ENCODE peak calls at places on chromosomes 7 and 10, in four cellular contexts. Y, O, R and P are unnamed samples.

GRCh38 chr7:100802951-100803350 is 24.4 kb downstream of the EPHB4 start:
- DNase-seq in Y (no peak), O (no peak), R (peak), P (no peak)

GRCh38 chr7:11458736-11459483 is 373.1 kb downstream of the THSD7A start:
- DNase-seq in Y (no peak), O (no peak), R (no peak), P (peak)

GRCh38 chr7:106045592-106045991 is 66.5 kb downstream of the SYPL1 start:
- DNase-seq in Y (no peak), O (no peak), R (no peak), P (no peak)

GRCh38 chr10:89086801-89087513 is 96.4 kb downstream of the FAS start:
- DNase-seq in Y (no peak), O (peak), R (no peak), P (peak)

GRCh38 chr7:78326870-78327269 is 528.3 kb downstream of the PHTF2 start:
- DNase-seq in Y (no peak), O (no peak), R (no peak), P (no peak)

GRCh38 chr10:121838149-121838548 is 89.7 kb downstream of the ATE1 start:
- DNase-seq in Y (no peak), O (no peak), R (no peak), P (no peak)

GRCh38 chr10:7789390-7789789 is 1.4 kb downstream of the ATP5F1C start:
- DNase-seq in Y (no peak), O (no peak), R (no peak), P (peak)

GRCh38 chr7:100655908-100656674 is at the start of gene ACTL6B:
- DNase-seq in Y (peak), O (peak), R (peak), P (peak)

GRCh38 chr10:110865184-110865803 is 6.4 kb upstream of the PDCD4 start:
- DNase-seq in Y (peak), O (no peak), R (no peak), P (no peak)

GRCh38 chr7:81715984-81716588 is 53.8 kb downstream of the HGF start:
- DNase-seq in Y (peak), O (no peak), R (no peak), P (peak)

DNA sequence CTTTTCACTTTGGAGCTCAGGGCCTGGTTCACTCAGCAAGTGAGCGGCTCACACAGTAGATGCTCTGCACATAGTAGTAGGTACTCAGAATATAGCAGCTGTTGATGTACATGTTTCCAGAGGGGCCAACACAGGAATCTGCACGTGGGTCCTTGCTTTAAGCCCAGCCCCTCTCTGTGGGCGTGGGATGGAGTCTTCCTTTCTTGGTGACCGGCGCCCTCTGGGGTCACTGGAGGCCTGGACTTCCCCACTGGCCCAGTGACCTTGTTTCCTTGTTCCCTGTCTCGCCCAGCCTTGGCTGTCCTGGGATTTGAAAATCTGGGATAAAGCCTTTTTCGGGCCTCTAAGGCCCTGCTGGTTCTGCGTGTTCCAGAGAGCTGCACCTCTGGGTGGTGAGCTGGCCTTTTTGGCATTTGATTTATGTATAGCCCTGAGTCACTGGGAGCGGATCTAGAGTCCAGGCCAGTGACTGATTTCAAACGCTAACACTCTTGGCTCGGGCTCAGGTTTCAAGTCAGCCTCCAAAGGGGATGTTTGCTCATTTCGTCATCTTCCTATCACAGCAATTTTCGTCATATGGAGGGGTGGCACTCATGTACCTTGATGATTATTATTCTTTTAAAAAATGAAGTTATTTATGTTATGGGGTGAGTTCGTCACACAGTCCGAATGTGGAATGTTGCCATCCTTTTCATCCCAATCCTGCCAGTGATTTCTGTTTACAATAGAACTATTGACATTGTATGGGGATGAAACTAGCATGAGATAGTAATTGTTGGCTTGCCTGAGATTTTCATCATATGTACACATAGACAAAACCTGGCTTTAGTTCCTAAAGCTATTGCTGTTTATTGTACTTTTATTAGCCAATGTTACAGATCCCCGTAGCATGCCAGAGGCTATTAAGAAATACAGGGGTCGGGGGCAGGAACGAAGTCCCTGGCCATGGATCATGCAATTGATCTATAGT is 65.5 kb downstream of the CUX1 start:
- DNase-seq in Y (no peak), O (no peak), R (no peak), P (peak)
- H3K4ac ChIP-seq in Y (no peak), O (no peak), R (no peak), P (peak)

DNA sequence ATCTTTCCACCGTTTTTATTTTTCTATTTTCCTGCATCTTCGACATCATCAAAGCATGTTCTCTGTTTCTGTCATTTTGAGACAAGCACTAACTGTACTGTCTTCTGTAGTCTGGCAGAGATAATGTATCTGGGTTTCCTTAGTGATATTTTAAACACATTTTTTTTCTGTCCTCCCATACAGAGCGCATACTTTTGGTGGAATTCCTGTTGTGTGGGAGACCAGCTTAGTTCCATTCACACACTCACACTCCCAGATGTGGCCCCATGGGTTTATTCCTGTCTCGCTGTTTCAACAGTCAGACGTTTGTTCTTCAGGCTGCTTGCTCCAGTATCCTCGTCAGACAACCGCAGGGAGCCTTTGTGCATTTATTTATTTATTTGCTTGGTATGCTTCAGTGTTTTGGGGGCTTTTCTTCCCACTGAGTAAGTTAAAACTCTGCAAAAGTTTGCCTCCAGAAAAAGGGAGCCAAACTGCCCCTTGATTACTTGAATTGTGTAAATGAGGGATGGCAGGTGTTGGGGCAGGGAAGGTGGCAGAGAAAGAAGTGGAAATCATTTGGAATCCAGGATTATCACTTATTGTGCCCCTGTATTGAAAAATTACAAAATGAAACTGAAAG is 456.8 kb upstream of the KLF6 start:
- DNase-seq in Y (peak), O (no peak), R (no peak), P (peak)
- H2BK15ac ChIP-seq in Y (no peak), O (no peak), R (no peak), P (no peak)

GRCh38 chr10:4194231-4194630 is 409.2 kb upstream of the KLF6 start:
- DNase-seq in Y (no peak), O (no peak), R (no peak), P (no peak)

GRCh38 chr10:4198216-4198615 is 413.2 kb upstream of the KLF6 start:
- DNase-seq in Y (no peak), O (no peak), R (no peak), P (no peak)

GRCh38 chr10:4197676-4198075 is 412.7 kb upstream of the KLF6 start:
- DNase-seq in Y (no peak), O (no peak), R (no peak), P (no peak)

GRCh38 chr10:4196948-4197390 is 412.0 kb upstream of the KLF6 start:
- DNase-seq in Y (no peak), O (no peak), R (no peak), P (peak)

DNA sequence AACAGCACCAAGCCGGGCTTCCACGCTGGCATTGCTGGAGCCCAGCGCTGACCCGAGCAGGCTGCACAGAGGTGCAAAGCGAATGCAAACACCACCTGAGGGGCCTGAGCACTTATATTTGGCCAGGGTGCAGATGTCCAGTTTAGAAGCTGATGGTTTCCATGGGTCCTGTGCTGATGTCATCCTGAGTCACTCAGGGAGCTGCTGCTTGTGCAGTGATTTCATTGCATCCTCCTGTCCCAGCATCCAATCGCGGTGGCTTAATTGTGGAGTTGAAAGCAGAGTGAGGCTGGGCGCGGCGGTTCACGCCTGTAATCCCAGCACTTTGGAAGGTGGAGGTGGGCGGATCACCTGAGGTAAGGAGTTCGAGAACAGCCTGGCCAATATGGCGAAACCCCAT is 410.2 kb upstream of the KLF6 start:
- DNase-seq in Y (no peak), O (no peak), R (no peak), P (peak)
- H2BK12ac ChIP-seq in Y (no peak), O (no peak), R (no peak), P (no peak)

DNA sequence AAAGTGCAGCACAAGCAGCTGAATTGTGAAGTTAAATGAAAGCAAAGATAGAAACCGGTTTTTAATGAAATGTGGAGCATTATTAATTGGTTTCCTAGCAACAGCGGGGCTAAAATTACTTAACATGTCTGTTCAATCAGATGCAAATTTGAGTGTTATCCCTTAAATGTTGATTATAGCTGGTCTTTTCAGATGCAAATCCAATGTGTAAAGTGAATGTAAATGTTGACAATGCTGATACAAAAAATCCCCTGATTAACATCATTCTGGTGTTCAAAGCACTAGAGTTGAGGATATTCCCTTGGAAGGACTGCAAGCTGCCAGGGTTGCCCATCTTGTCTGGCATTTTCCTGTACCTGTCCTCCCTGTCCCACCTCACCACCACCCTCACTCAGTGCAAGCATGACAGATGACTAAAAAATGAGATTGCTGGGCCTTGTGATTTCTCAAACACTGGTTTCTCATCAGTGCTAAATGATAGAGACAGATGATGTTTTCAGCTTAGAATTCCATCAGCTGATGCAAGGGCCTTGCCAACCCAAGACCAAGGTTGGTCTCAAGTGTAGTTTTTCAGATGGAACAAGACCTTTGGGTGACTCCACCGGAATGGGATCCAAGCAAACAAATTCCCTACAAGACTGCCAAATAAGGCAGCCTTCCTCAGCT is 55.1 kb downstream of the JAZF1 start:
- DNase-seq in Y (no peak), O (no peak), R (no peak), P (no peak)
- H3K4ac ChIP-seq in Y (no peak), O (no peak), R (no peak), P (no peak)

GRCh38 chr7:4603843-4604231 is 78.3 kb upstream of the FOXK1 start:
- DNase-seq in Y (no peak), O (no peak), R (no peak), P (no peak)
- H2BK15ac ChIP-seq in Y (no peak), O (no peak), R (peak), P (no peak)

DNA sequence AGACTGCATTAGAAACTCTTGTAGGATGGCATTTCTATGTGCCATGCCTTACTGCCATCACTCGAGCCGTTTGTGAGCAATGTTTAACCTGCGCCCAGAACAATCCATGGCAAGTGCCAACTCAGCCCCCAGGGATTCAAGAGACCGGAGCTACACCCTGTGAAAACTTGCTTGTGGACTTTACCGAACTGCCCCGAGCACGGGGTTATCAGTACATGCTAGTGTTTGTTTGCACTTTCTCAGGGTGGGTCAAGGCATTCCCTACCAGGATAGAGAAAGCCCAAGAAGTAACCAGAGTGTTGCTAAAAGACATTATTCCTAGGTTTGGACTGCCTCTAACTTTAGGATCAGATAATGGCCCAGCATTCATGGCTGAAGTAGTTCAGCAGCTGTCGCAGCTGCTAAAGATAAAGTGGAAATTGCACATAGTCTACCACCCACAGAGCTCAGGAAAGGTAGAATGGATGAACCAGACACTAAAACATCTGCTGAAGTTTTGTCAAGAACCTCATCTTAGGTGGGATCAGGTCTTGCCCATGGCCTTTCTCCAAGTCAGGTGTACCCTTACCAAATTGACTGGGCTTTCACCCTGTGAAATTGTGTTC is 8.9 kb upstream of the CYREN start:
- DNase-seq in Y (no peak), O (no peak), R (no peak), P (no peak)
- H2BK12ac ChIP-seq in Y (no peak), O (no peak), R (no peak), P (no peak)

DNA sequence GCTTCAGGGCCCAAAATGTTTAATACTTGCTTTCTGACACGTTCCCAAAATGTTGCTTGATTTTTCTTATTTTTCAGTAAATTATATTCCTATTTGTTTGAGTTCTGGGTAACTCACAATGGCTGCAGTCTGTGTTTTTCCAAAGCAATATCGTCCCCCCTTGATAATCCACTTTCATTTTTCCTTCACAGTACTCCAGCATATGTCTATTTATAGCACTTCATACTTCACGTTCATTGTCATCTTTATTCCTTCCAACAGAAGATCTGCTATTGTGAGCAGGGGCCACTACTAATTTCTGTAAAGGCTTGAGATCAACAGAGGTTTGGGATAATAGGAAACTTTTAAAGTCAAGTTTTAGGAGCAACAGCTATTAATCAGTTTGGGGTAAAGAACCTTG is 11.6 kb downstream of the CPEB3 start:
- DNase-seq in Y (no peak), O (no peak), R (no peak), P (peak)
- H3K4ac ChIP-seq in Y (no peak), O (no peak), R (no peak), P (no peak)

GRCh38 chr10:98463022-98463421 is 16.3 kb upstream of the HPS1 start:
- DNase-seq in Y (no peak), O (no peak), R (no peak), P (no peak)

GRCh38 chr10:98458812-98459211 is 12.1 kb upstream of the HPS1 start:
- DNase-seq in Y (no peak), O (no peak), R (no peak), P (no peak)

GRCh38 chr10:98459385-98459784 is 12.7 kb upstream of the HPS1 start:
- DNase-seq in Y (no peak), O (no peak), R (no peak), P (no peak)

GRCh38 chr10:98461500-98461842 is 14.7 kb upstream of the HPS1 start:
- DNase-seq in Y (no peak), O (no peak), R (no peak), P (no peak)

DNA sequence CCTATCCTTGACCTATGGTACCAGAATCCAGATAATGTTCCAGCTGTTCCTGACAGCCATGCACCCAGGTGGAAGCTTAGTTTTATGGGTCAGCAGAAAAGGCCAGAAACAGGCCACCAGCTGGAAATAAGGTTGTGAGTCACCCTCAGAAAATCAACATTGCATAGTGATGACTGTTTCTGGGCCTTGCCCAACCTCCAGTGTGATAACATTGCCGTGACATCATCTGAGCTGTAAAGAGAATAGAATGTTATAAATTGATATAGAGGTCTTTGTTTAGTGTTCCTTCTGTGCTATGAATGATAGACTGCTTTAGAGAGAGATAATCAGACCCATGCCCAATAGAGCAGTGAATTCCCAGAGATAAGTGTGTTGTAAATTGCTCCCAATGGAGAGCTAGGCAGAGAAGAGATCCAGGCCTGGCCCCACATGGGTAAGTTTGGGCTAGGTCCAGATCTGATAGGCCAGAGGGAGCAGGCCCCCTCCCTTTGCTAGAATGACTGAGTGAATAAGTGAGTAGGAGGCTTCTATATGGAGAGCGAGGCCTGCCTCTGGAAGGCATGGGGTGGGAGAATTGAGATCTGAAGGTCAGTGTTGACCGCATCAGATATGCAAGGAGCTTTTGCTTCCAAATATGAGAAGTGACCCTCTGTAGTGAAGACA is 14.2 kb upstream of the HPS1 start:
- DNase-seq in Y (no peak), O (no peak), R (no peak), P (peak)
- H2BK15ac ChIP-seq in Y (no peak), O (no peak), R (no peak), P (no peak)